ENCODE peak calls at places on chromosomes 3 and 15, in nine cellular contexts. L is effector CD4-positive, alpha-beta T cell; M is activated T-helper 9 cell treated with anti-CD3 and anti-CD28 coated beads, Interleukin-2, amount 50 U/mL, for 16 hours; P is DMS 273 treated with DMSO at 0.1 percent for 48 hours; V is iPS DF 6.9; O is activated T-helper 1 cell treated with Interleukin-2 at 50 U/mL for 16 hours; C is HuH-7; Y is GM19239; I is progenitor cell of endocrine pancreas. D is an unnamed sample.

GRCh38 chr15:83960192-83960829 is 275.3 kb upstream of the GOLGA6L4 start:
- DNase-seq in L (no peak), M (no peak), P (no peak), V (no peak), O (no peak), C (no peak), Y (no peak), I (no peak), D (no peak)

GRCh38 chr3:112561693-112562529 is at the start of the genes ATG3 and SLC35A5:
- DNase-seq in L (peak; percentile 99), M (peak; percentile 98), P (peak; percentile 99), V (peak; percentile 80), O (peak; percentile 98), C (peak; percentile 95), Y (peak; percentile 76), I (peak; percentile 95), D (peak; percentile 85)

GRCh38 chr3:50354850-50355249 is 4.2 kb downstream of the CYB561D2 start:
- DNase-seq in L (no peak), M (no peak), P (no peak), V (no peak), O (no peak), C (no peak), Y (no peak), I (no peak), D (no peak)

GRCh38 chr3:100107227-100107626 is 7.1 kb downstream of the FILIP1L start:
- DNase-seq in L (no peak), M (no peak), P (no peak), V (no peak), O (no peak), C (no peak), Y (no peak), I (no peak), D (no peak)

GRCh38 chr15:101250931-101251829 is 668 bp downstream of the CHSY1 start:
- DNase-seq in L (no peak), M (peak; percentile 36), P (no peak), V (no peak), O (no peak), C (peak; percentile 30), Y (no peak), I (peak; percentile 49), D (no peak)

GRCh38 chr15:61742591-61742990 is 317.7 kb downstream of the VPS13C start:
- DNase-seq in L (no peak), M (no peak), P (no peak), V (no peak), O (no peak), C (no peak), Y (no peak), I (no peak), D (no peak)

GRCh38 chr3:138649134-138649533 is 40.6 kb downstream of the FAIM start:
- DNase-seq in L (no peak), M (no peak), P (no peak), V (no peak), O (no peak), C (no peak), Y (no peak), I (no peak), D (no peak)

GRCh38 chr15:70049115-70049514 is 48.6 kb downstream of the TLE3 start:
- DNase-seq in L (no peak), M (no peak), P (no peak), V (no peak), O (no peak), C (no peak), Y (no peak), I (no peak), D (no peak)

GRCh38 chr15:60091150-60091549 is 87.0 kb downstream of the FOXB1 start:
- DNase-seq in L (no peak), M (no peak), P (no peak), V (no peak), O (no peak), C (peak; percentile 32), Y (no peak), I (no peak), D (no peak)

GRCh38 chr3:166955549-166955948 is 424.5 kb downstream of the ZBBX start:
- DNase-seq in L (no peak), M (no peak), P (no peak), V (no peak), O (no peak), C (no peak), Y (no peak), I (no peak), D (no peak)

GRCh38 chr3:61956236-61956635 is 394.9 kb downstream of the PTPRG start:
- DNase-seq in L (no peak), M (no peak), P (no peak), V (no peak), O (no peak), C (no peak), Y (no peak), I (no peak), D (no peak)